ENCODE peak calls at places on chromosomes 13 and 19, in five cellular contexts. I is AG04450, X is BE2C, F is activated B cell treated with CpG ODN at 0.5 μM for 24 hours, Q is lower leg skin. R is an unnamed sample.

GRCh38 chr13:28100149-28101121 is at the start of gene FLT3:
- DNase-seq in X (peak; percentile 16), I (no peak), F (peak; percentile 48), Q (no peak), R (no peak)

GRCh38 chr19:46674416-46675178 is 13.6 kb upstream of the DACT3 start:
- DNase-seq in X (peak; percentile 69), Q (no peak), F (no peak), I (no peak), R (no peak)

GRCh38 chr19:31139871-31140505 is 209.2 kb downstream of the TSHZ3 start:
- DNase-seq in I (peak; percentile 45), Q (no peak), F (no peak), X (no peak), R (no peak)

GRCh38 chr19:10646781-10647180 is 7.4 kb upstream of the ILF3 start:
- DNase-seq in F (no peak), X (no peak), Q (no peak), I (no peak), R (no peak)

GRCh38 chr19:54608205-54608604 is 14.8 kb downstream of the LILRA1 start:
- DNase-seq in I (no peak), Q (no peak), X (no peak), F (no peak), R (no peak)

GRCh38 chr19:7811989-7812388 is 18.0 kb upstream of the EVI5L start:
- DNase-seq in F (no peak), Q (no peak), X (no peak), I (no peak), R (no peak)

GRCh38 chr13:109346060-109346459 is 440.3 kb downstream of the IRS2 start:
- DNase-seq in Q (no peak), F (no peak), I (no peak), X (peak; percentile 49), R (no peak)

GRCh38 chr19:28332351-28332750 is 880.6 kb downstream of the UQCRFS1 start:
- DNase-seq in X (no peak), F (no peak), Q (no peak), I (no peak), R (no peak)

GRCh38 chr19:2323707-2324106 is 4.7 kb downstream of the LSM7 start:
- DNase-seq in I (no peak), F (no peak), X (no peak), Q (no peak), R (no peak)

GRCh38 chr19:58154287-58154678 is 3.7 kb upstream of the ZNF329 start:
- DNase-seq in F (no peak), X (no peak), I (no peak), Q (peak; percentile 13), R (no peak)

GRCh38 chr19:15112385-15112784 is 5.2 kb downstream of the SYDE1 start:
- DNase-seq in I (no peak), Q (no peak), X (no peak), F (no peak), R (no peak)

DNA sequence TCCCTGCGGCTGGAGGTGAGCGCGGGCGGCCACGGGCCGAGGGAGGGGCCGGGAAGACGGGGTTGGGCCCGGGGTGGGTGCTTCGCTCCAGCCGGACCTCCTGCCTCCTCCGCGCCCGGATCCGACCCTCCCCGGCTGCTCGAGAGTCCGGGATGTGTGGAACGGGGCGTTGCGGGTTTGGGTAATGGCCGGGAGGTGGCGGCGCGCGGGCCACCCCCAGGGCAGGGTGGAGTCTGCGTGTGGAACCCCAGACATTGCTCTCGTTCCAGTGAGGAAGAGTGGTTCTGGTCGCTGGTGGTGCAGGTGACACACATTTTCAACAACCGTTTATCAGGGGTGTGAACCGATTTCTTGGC is 38.8 kb downstream of the ARHGEF7 start:
- DNase-seq in X (no peak), F (no peak), Q (peak; percentile 36), I (no peak), R (no peak)
- TF ChIP-seq CTCF in X (peak; percentile 5), F (no peak), Q (no peak), I (peak; percentile 35), R (no peak)

GRCh38 chr13:78239681-78240080 is 321.1 kb upstream of the EDNRB start:
- DNase-seq in X (no peak), I (no peak), Q (no peak), F (no peak), R (no peak)

GRCh38 chr13:78247362-78247761 is 328.7 kb upstream of the EDNRB start:
- DNase-seq in X (no peak), F (no peak), I (no peak), Q (no peak), R (no peak)

GRCh38 chr13:78238911-78239310 is 320.3 kb upstream of the EDNRB start:
- DNase-seq in I (no peak), F (no peak), X (no peak), Q (no peak), R (no peak)

GRCh38 chr13:78241278-78241919 is 322.8 kb upstream of the EDNRB start:
- DNase-seq in X (peak; percentile 74), Q (no peak), F (no peak), I (peak; percentile 2), R (no peak)
- TF ChIP-seq CTCF in X (peak; percentile 88), Q (no peak), F (no peak), I (peak; percentile 71), R (peak; percentile 81)

GRCh38 chr19:49664171-49665070 is 1.2 kb downstream of the IRF3 start:
- DNase-seq in F (peak; percentile 76), I (no peak), X (peak; percentile 95), Q (peak; percentile 87), R (peak; percentile 88)
- TF ChIP-seq CTCF in F (no peak), I (no peak), X (peak; percentile 1), Q (no peak), R (peak; percentile 53)

GRCh38 chr13:50928609-50929274 is 19.2 kb downstream of the RNASEH2B start:
- DNase-seq in I (no peak), Q (no peak), X (no peak), F (no peak), R (no peak)

GRCh38 chr13:50921706-50922105 is 12.1 kb downstream of the RNASEH2B start:
- DNase-seq in I (no peak), Q (no peak), F (no peak), X (no peak), R (no peak)

GRCh38 chr13:50923272-50923671 is 13.7 kb downstream of the RNASEH2B start:
- DNase-seq in I (no peak), F (no peak), X (no peak), Q (no peak), R (no peak)

GRCh38 chr13:50928088-50928487 is 18.5 kb downstream of the RNASEH2B start:
- DNase-seq in X (no peak), Q (no peak), I (no peak), F (no peak), R (no peak)

DNA sequence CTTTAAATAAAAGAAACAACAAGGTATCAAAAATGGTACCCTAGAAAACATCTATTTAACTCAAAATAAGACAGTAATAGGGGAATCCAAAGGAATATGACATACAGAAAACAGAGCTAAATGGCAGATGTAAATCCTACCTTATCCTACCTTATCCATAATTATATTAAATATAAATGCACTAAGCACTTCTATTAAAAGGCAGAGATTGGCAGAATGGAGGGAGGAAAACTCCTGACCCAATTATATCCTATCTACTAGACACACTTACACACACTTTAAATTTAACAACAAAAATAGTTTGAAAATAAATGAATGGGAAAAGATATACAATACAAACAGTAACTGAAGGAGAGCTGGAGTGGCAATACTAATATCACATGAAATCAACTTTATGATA is 14.4 kb downstream of the RNASEH2B start:
- DNase-seq in Q (no peak), I (no peak), F (no peak), X (no peak), R (no peak)
- TF ChIP-seq CTCF in Q (no peak), I (no peak), F (no peak), X (no peak), R (peak; percentile 47)

GRCh38 chr19:45125360-45125759 is 32.4 kb downstream of the PPP1R37 start:
- DNase-seq in Q (no peak), F (no peak), I (no peak), X (no peak), R (no peak)

GRCh38 chr19:45121827-45122345 is 28.9 kb downstream of the PPP1R37 start:
- DNase-seq in I (no peak), F (no peak), X (no peak), Q (no peak), R (no peak)

GRCh38 chr19:45124021-45124420 is 31.0 kb downstream of the PPP1R37 start:
- DNase-seq in X (no peak), F (no peak), I (no peak), Q (no peak), R (no peak)

GRCh38 chr19:45122832-45123231 is 29.9 kb downstream of the PPP1R37 start:
- DNase-seq in Q (no peak), F (no peak), I (no peak), X (no peak), R (no peak)

GRCh38 chr19:45123440-45123850 is 30.5 kb downstream of the PPP1R37 start:
- DNase-seq in X (no peak), Q (peak; percentile 31), F (no peak), I (no peak), R (no peak)
- TF ChIP-seq CTCF in X (no peak), Q (no peak), F (no peak), I (no peak), R (no peak)

GRCh38 chr13:23512762-23513395 is 57.3 kb upstream of the TNFRSF19 start:
- DNase-seq in F (no peak), X (no peak), I (no peak), Q (no peak), R (no peak)

GRCh38 chr13:23513460-23513859 is 56.8 kb upstream of the TNFRSF19 start:
- DNase-seq in F (no peak), X (no peak), Q (no peak), I (no peak), R (no peak)

GRCh38 chr13:23510544-23510916 is 59.7 kb upstream of the TNFRSF19 start:
- DNase-seq in X (no peak), Q (no peak), F (no peak), I (no peak), R (no peak)

GRCh38 chr13:23509781-23510543 is 60.2 kb upstream of the TNFRSF19 start:
- DNase-seq in Q (no peak), X (no peak), I (peak; percentile 60), F (no peak), R (no peak)

GRCh38 chr13:23510979-23511735 is 59.1 kb upstream of the TNFRSF19 start:
- DNase-seq in Q (no peak), F (no peak), X (peak; percentile 49), I (no peak), R (no peak)
- TF ChIP-seq CTCF in Q (no peak), F (no peak), X (peak; percentile 62), I (peak; percentile 33), R (peak; percentile 49)

GRCh38 chr13:106182404-106182803 is 353.1 kb downstream of the EFNB2 start:
- DNase-seq in F (no peak), I (peak; percentile 57), X (no peak), Q (no peak), R (no peak)
- TF ChIP-seq CTCF in F (no peak), I (no peak), X (no peak), Q (no peak), R (no peak)

GRCh38 chr19:48060381-48060780 is 16.5 kb upstream of the CABP5 start:
- DNase-seq in X (no peak), I (no peak), F (no peak), Q (no peak), R (no peak)
- TF ChIP-seq CTCF in X (no peak), I (no peak), F (no peak), Q (no peak), R (no peak)

R was measured in type B pancreatic cell.